ENCODE peak calls at places on chromosomes 16 and 17, in nine cellular contexts. One of them, this sample, is unnamed.

GRCh38 chr17:49898547-49899490 is 51.0 kb upstream of the TAC4 start:
- DNase-seq in AG04450: no peak
- DNase-seq in activated CD8-positive, alpha-beta memory T cell treated with anti-CD3 and anti-CD28 coated beads for 1 hour: no peak
- DNase-seq in stimulated activated CD8-positive, alpha-beta memory T cell treated with anti-CD3 and anti-CD28 coated beads, Interleukin-4, amount 100 ng/mL, for 4 hours: no peak
- DNase-seq in HCEC 1CT: no peak
- DNase-seq in PC-3: peak
- DNase-seq in endothelial cell: no peak
- DNase-seq in ACHN: peak
- DNase-seq in activated T-helper 1 cell treated with anti-CD3 and anti-CD28 coated beads, Interleukin-2, amount 50 U/mL, for 16 hours: no peak
- DNase-seq in this sample: no peak

GRCh38 chr17:77677210-77677609 is 281.3 kb upstream of the TNRC6C start:
- DNase-seq in stimulated activated CD8-positive, alpha-beta memory T cell treated with anti-CD3 and anti-CD28 coated beads, Interleukin-4, amount 100 ng/mL, for 4 hours: no peak
- DNase-seq in activated T-helper 1 cell treated with anti-CD3 and anti-CD28 coated beads, Interleukin-2, amount 50 U/mL, for 16 hours: no peak
- DNase-seq in HCEC 1CT: no peak
- DNase-seq in endothelial cell: no peak
- DNase-seq in AG04450: no peak
- DNase-seq in ACHN: no peak
- DNase-seq in PC-3: no peak
- DNase-seq in activated CD8-positive, alpha-beta memory T cell treated with anti-CD3 and anti-CD28 coated beads for 1 hour: no peak
- DNase-seq in this sample: no peak

GRCh38 chr17:28338056-28338768 is 2.7 kb downstream of the TNFAIP1 start:
- DNase-seq in ACHN: peak
- DNase-seq in PC-3: peak
- DNase-seq in endothelial cell: no peak
- DNase-seq in stimulated activated CD8-positive, alpha-beta memory T cell treated with anti-CD3 and anti-CD28 coated beads, Interleukin-4, amount 100 ng/mL, for 4 hours: no peak
- DNase-seq in activated T-helper 1 cell treated with anti-CD3 and anti-CD28 coated beads, Interleukin-2, amount 50 U/mL, for 16 hours: no peak
- DNase-seq in HCEC 1CT: peak
- DNase-seq in AG04450: no peak
- DNase-seq in activated CD8-positive, alpha-beta memory T cell treated with anti-CD3 and anti-CD28 coated beads for 1 hour: no peak
- DNase-seq in this sample: peak

GRCh38 chr17:8877984-8878383 is 10.5 kb upstream of the PIK3R6 start:
- DNase-seq in activated CD8-positive, alpha-beta memory T cell treated with anti-CD3 and anti-CD28 coated beads for 1 hour: no peak
- DNase-seq in activated T-helper 1 cell treated with anti-CD3 and anti-CD28 coated beads, Interleukin-2, amount 50 U/mL, for 16 hours: no peak
- DNase-seq in ACHN: no peak
- DNase-seq in AG04450: no peak
- DNase-seq in stimulated activated CD8-positive, alpha-beta memory T cell treated with anti-CD3 and anti-CD28 coated beads, Interleukin-4, amount 100 ng/mL, for 4 hours: no peak
- DNase-seq in HCEC 1CT: no peak
- DNase-seq in endothelial cell: no peak
- DNase-seq in PC-3: no peak
- DNase-seq in this sample: no peak

GRCh38 chr17:48488548-48489106 is 42.2 kb downstream of the HOXB1 start:
- DNase-seq in endothelial cell: peak
- DNase-seq in HCEC 1CT: no peak
- DNase-seq in AG04450: no peak
- DNase-seq in PC-3: no peak
- DNase-seq in ACHN: no peak
- DNase-seq in activated CD8-positive, alpha-beta memory T cell treated with anti-CD3 and anti-CD28 coated beads for 1 hour: no peak
- DNase-seq in stimulated activated CD8-positive, alpha-beta memory T cell treated with anti-CD3 and anti-CD28 coated beads, Interleukin-4, amount 100 ng/mL, for 4 hours: no peak
- DNase-seq in activated T-helper 1 cell treated with anti-CD3 and anti-CD28 coated beads, Interleukin-2, amount 50 U/mL, for 16 hours: no peak
- DNase-seq in this sample: no peak

GRCh38 chr16:74865922-74866598 is 91.4 kb upstream of the FA2H start:
- DNase-seq in stimulated activated CD8-positive, alpha-beta memory T cell treated with anti-CD3 and anti-CD28 coated beads, Interleukin-4, amount 100 ng/mL, for 4 hours: no peak
- DNase-seq in activated CD8-positive, alpha-beta memory T cell treated with anti-CD3 and anti-CD28 coated beads for 1 hour: no peak
- DNase-seq in PC-3: no peak
- DNase-seq in activated T-helper 1 cell treated with anti-CD3 and anti-CD28 coated beads, Interleukin-2, amount 50 U/mL, for 16 hours: no peak
- DNase-seq in HCEC 1CT: no peak
- DNase-seq in ACHN: no peak
- DNase-seq in endothelial cell: no peak
- DNase-seq in AG04450: no peak
- DNase-seq in this sample: no peak

GRCh38 chr16:8885674-8886592 is 3.8 kb downstream of the LITAFD start:
- DNase-seq in endothelial cell: no peak
- DNase-seq in ACHN: peak
- DNase-seq in activated T-helper 1 cell treated with anti-CD3 and anti-CD28 coated beads, Interleukin-2, amount 50 U/mL, for 16 hours: no peak
- DNase-seq in AG04450: no peak
- DNase-seq in stimulated activated CD8-positive, alpha-beta memory T cell treated with anti-CD3 and anti-CD28 coated beads, Interleukin-4, amount 100 ng/mL, for 4 hours: no peak
- DNase-seq in activated CD8-positive, alpha-beta memory T cell treated with anti-CD3 and anti-CD28 coated beads for 1 hour: no peak
- DNase-seq in PC-3: peak
- DNase-seq in HCEC 1CT: peak
- DNase-seq in this sample: peak

GRCh38 chr17:46024590-46024989 is 25.5 kb downstream of the STH start:
- DNase-seq in stimulated activated CD8-positive, alpha-beta memory T cell treated with anti-CD3 and anti-CD28 coated beads, Interleukin-4, amount 100 ng/mL, for 4 hours: no peak
- DNase-seq in endothelial cell: no peak
- DNase-seq in AG04450: no peak
- DNase-seq in PC-3: no peak
- DNase-seq in activated T-helper 1 cell treated with anti-CD3 and anti-CD28 coated beads, Interleukin-2, amount 50 U/mL, for 16 hours: no peak
- DNase-seq in HCEC 1CT: no peak
- DNase-seq in ACHN: no peak
- DNase-seq in activated CD8-positive, alpha-beta memory T cell treated with anti-CD3 and anti-CD28 coated beads for 1 hour: no peak
- DNase-seq in this sample: no peak

GRCh38 chr17:73643846-73644144 is 450 bp downstream of the SDK2 start:
- DNase-seq in activated CD8-positive, alpha-beta memory T cell treated with anti-CD3 and anti-CD28 coated beads for 1 hour: no peak
- DNase-seq in ACHN: no peak
- DNase-seq in PC-3: no peak
- DNase-seq in HCEC 1CT: no peak
- DNase-seq in AG04450: no peak
- DNase-seq in activated T-helper 1 cell treated with anti-CD3 and anti-CD28 coated beads, Interleukin-2, amount 50 U/mL, for 16 hours: no peak
- DNase-seq in stimulated activated CD8-positive, alpha-beta memory T cell treated with anti-CD3 and anti-CD28 coated beads, Interleukin-4, amount 100 ng/mL, for 4 hours: no peak
- DNase-seq in endothelial cell: no peak
- DNase-seq in this sample: no peak

GRCh38 chr16:83420206-83420760 is 387.5 kb upstream of the HSBP1 start:
- DNase-seq in stimulated activated CD8-positive, alpha-beta memory T cell treated with anti-CD3 and anti-CD28 coated beads, Interleukin-4, amount 100 ng/mL, for 4 hours: no peak
- DNase-seq in ACHN: peak
- DNase-seq in activated T-helper 1 cell treated with anti-CD3 and anti-CD28 coated beads, Interleukin-2, amount 50 U/mL, for 16 hours: no peak
- DNase-seq in PC-3: peak
- DNase-seq in activated CD8-positive, alpha-beta memory T cell treated with anti-CD3 and anti-CD28 coated beads for 1 hour: no peak
- DNase-seq in endothelial cell: peak
- DNase-seq in AG04450: no peak
- DNase-seq in HCEC 1CT: peak
- DNase-seq in this sample: peak

GRCh38 chr16:72042157-72042660 is 12.1 kb upstream of the HP start:
- DNase-seq in ACHN: no peak
- DNase-seq in endothelial cell: no peak
- DNase-seq in activated CD8-positive, alpha-beta memory T cell treated with anti-CD3 and anti-CD28 coated beads for 1 hour: no peak
- DNase-seq in PC-3: no peak
- DNase-seq in AG04450: no peak
- DNase-seq in stimulated activated CD8-positive, alpha-beta memory T cell treated with anti-CD3 and anti-CD28 coated beads, Interleukin-4, amount 100 ng/mL, for 4 hours: no peak
- DNase-seq in activated T-helper 1 cell treated with anti-CD3 and anti-CD28 coated beads, Interleukin-2, amount 50 U/mL, for 16 hours: no peak
- DNase-seq in HCEC 1CT: no peak
- DNase-seq in this sample: no peak

GRCh38 chr16:79272141-79272577 is 328.4 kb downstream of the MAF start:
- DNase-seq in stimulated activated CD8-positive, alpha-beta memory T cell treated with anti-CD3 and anti-CD28 coated beads, Interleukin-4, amount 100 ng/mL, for 4 hours: no peak
- DNase-seq in activated CD8-positive, alpha-beta memory T cell treated with anti-CD3 and anti-CD28 coated beads for 1 hour: peak
- DNase-seq in activated T-helper 1 cell treated with anti-CD3 and anti-CD28 coated beads, Interleukin-2, amount 50 U/mL, for 16 hours: peak
- DNase-seq in endothelial cell: no peak
- DNase-seq in ACHN: no peak
- DNase-seq in HCEC 1CT: no peak
- DNase-seq in PC-3: no peak
- DNase-seq in AG04450: no peak
- DNase-seq in this sample: no peak

GRCh38 chr17:79287743-79288142 is 213.1 kb downstream of the ENGASE start:
- DNase-seq in AG04450: no peak
- DNase-seq in activated T-helper 1 cell treated with anti-CD3 and anti-CD28 coated beads, Interleukin-2, amount 50 U/mL, for 16 hours: no peak
- DNase-seq in endothelial cell: no peak
- DNase-seq in PC-3: no peak
- DNase-seq in HCEC 1CT: no peak
- DNase-seq in stimulated activated CD8-positive, alpha-beta memory T cell treated with anti-CD3 and anti-CD28 coated beads, Interleukin-4, amount 100 ng/mL, for 4 hours: no peak
- DNase-seq in activated CD8-positive, alpha-beta memory T cell treated with anti-CD3 and anti-CD28 coated beads for 1 hour: no peak
- DNase-seq in ACHN: no peak
- DNase-seq in this sample: no peak

GRCh38 chr16:168424-168823 is 2.6 kb downstream of the HBM start:
- DNase-seq in stimulated activated CD8-positive, alpha-beta memory T cell treated with anti-CD3 and anti-CD28 coated beads, Interleukin-4, amount 100 ng/mL, for 4 hours: no peak
- DNase-seq in AG04450: no peak
- DNase-seq in activated CD8-positive, alpha-beta memory T cell treated with anti-CD3 and anti-CD28 coated beads for 1 hour: no peak
- DNase-seq in activated T-helper 1 cell treated with anti-CD3 and anti-CD28 coated beads, Interleukin-2, amount 50 U/mL, for 16 hours: no peak
- DNase-seq in endothelial cell: no peak
- DNase-seq in HCEC 1CT: no peak
- DNase-seq in PC-3: no peak
- DNase-seq in ACHN: no peak
- DNase-seq in this sample: no peak

GRCh38 chr16:23512168-23512695 is 1.9 kb upstream of the GGA2 start:
- DNase-seq in endothelial cell: no peak
- DNase-seq in stimulated activated CD8-positive, alpha-beta memory T cell treated with anti-CD3 and anti-CD28 coated beads, Interleukin-4, amount 100 ng/mL, for 4 hours: no peak
- DNase-seq in AG04450: no peak
- DNase-seq in activated T-helper 1 cell treated with anti-CD3 and anti-CD28 coated beads, Interleukin-2, amount 50 U/mL, for 16 hours: no peak
- DNase-seq in HCEC 1CT: no peak
- DNase-seq in PC-3: no peak
- DNase-seq in activated CD8-positive, alpha-beta memory T cell treated with anti-CD3 and anti-CD28 coated beads for 1 hour: no peak
- DNase-seq in ACHN: no peak
- DNase-seq in this sample: no peak

GRCh38 chr17:2399572-2400473 is 1.0 kb downstream of the MNT start:
- DNase-seq in endothelial cell: peak
- DNase-seq in HCEC 1CT: peak
- DNase-seq in activated CD8-positive, alpha-beta memory T cell treated with anti-CD3 and anti-CD28 coated beads for 1 hour: peak
- DNase-seq in stimulated activated CD8-positive, alpha-beta memory T cell treated with anti-CD3 and anti-CD28 coated beads, Interleukin-4, amount 100 ng/mL, for 4 hours: peak
- DNase-seq in activated T-helper 1 cell treated with anti-CD3 and anti-CD28 coated beads, Interleukin-2, amount 50 U/mL, for 16 hours: peak
- DNase-seq in ACHN: peak
- DNase-seq in PC-3: peak
- DNase-seq in AG04450: peak
- DNase-seq in this sample: peak

This sample was measured in EL.